ENCODE peak calls at places on chromosome 3, in six cellular contexts. Q is transverse colon, P is A549, M is PC-3, K is HCT116, U is ovary. G is an unnamed sample.

GRCh38 chr3:120622870-120623718 is 27.0 kb downstream of the NDUFB4 start:
- DNase-seq in K (peak; percentile 93), Q (peak; percentile 11), U (no peak), P (peak; percentile 79), M (peak; percentile 98), G (no peak)

GRCh38 chr3:187967982-187968381 is 186.0 kb upstream of the LPP start:
- DNase-seq in M (peak; percentile 61), K (no peak), P (no peak), Q (no peak), U (no peak), G (no peak)

GRCh38 chr3:31804251-31805051 is 176.6 kb downstream of the OSBPL10 start:
- DNase-seq in U (no peak), M (peak; percentile 32), Q (no peak), P (peak; percentile 12), K (no peak), G (no peak)

GRCh38 chr3:4350789-4351163 is 47.6 kb downstream of the SETMAR start:
- DNase-seq in Q (peak; percentile 16), P (peak; percentile 70), M (peak; percentile 76), U (no peak), K (peak; percentile 37), G (no peak)

GRCh38 chr3:143480306-143480852 is 360.8 kb downstream of the CHST2 start:
- DNase-seq in M (no peak), P (peak; percentile 61), K (no peak), U (no peak), Q (no peak), G (no peak)

GRCh38 chr3:177451277-177451880 is 254.1 kb upstream of the TBL1XR1 start:
- DNase-seq in K (no peak), U (no peak), M (no peak), Q (no peak), P (no peak), G (no peak)

GRCh38 chr3:173096994-173097785 is 43.8 kb downstream of the SPATA16 start:
- DNase-seq in Q (no peak), M (no peak), U (no peak), K (peak; percentile 10), P (peak; percentile 2), G (no peak)

GRCh38 chr3:149234671-149235245 is 13.1 kb upstream of the CP start:
- DNase-seq in P (no peak), Q (no peak), U (no peak), K (no peak), M (no peak), G (no peak)

GRCh38 chr3:184679056-184679502 is 32.8 kb downstream of the MAGEF1 start:
- DNase-seq in K (no peak), U (peak; percentile 60), Q (no peak), P (no peak), M (no peak), G (no peak)

GRCh38 chr3:187591051-187591450 is 79.1 kb downstream of the SST start:
- DNase-seq in Q (no peak), U (no peak), M (no peak), K (no peak), P (no peak), G (no peak)

GRCh38 chr3:151766454-151766853 is 32.7 kb downstream of the AADACL2 start:
- DNase-seq in M (peak; percentile 75), Q (no peak), U (no peak), P (peak; percentile 98), K (peak; percentile 60), G (no peak)

DNA sequence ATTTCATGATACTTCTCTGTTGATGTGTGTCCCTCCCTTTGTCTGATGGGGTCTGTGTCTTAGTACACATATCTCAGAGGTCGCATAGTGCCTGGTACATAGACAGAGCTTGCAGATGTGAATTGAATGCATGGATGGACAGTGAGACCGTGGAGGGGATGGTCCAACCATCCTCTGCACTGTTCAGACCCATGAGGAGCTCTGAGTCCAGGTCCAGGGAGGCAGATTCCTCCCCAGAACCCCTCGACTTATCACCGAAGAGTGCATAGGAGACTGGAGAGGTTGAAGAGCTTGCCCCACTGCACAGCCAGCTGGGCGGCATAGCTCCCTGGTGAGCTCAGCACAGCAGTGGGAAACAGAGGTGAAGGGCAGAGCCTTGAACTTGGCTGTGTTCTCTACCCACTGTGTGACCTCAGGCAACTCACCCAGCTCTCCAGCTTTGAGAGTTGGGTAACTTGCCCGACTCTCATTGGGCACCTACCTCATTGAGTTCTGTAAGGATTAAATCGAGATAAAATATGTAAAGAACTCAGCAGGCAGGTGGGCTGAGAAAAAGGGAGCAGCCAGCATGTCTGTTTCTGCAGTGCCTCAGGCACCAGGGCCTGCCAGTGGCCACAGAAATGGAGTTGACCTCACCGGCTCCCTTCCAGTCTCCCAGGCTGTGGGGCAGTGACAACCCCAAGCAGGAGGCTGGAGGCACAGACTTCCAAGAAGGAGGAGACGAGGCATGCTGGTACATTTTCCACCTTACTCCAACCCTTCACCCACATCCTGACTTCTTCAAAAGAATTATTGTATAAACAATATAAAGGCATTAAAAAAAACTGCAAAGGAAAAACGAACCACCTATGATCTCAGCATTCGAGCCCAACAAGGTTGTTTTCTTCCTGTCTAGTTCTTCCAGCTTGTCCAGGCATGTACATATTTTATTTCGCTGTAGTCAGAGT is 54.1 kb upstream of the TFRC start:
- DNase-seq in U (peak; percentile 33), M (peak; percentile 49), P (no peak), K (no peak), Q (no peak), G (peak; percentile 43)
- H3K4me3 ChIP-seq in U (no peak overlapping the region), M (no peak overlapping the region), P (no peak overlapping the region), K (no peak overlapping the region), Q (no peak overlapping the region), G (no peak overlapping the region)

GRCh38 chr3:45599424-45599886 is 4.9 kb downstream of the LIMD1 start:
- DNase-seq in K (no peak), P (no peak), U (no peak), M (no peak), Q (peak; percentile 51), G (peak; percentile 61)
- H3K4me1 ChIP-seq in K (peaks cover 8% of the 10 kb centered on the region), P (peaks cover 39% of the 10 kb centered on the region), U (peaks cover 29% of the 10 kb centered on the region), M (peaks cover 41% of the 10 kb centered on the region), Q (peaks cover 42% of the 10 kb centered on the region), G (peaks cover 2% of the 10 kb centered on the region)

GRCh38 chr3:180229113-180229512 is 192.4 kb upstream of the PEX5L start:
- DNase-seq in M (no peak), Q (no peak), K (no peak), P (no peak), U (no peak), G (no peak)
- H3K9me3 ChIP-seq in M (peaks cover 40% of the 10 kb centered on the region), Q (peaks cover 16% of the 10 kb centered on the region), K (peaks cover 5% of the 10 kb centered on the region), P (no peaks in the 10 kb centered on the region), U (no peaks in the 10 kb centered on the region), G (peaks cover 3% of the 10 kb centered on the region)

GRCh38 chr3:61574854-61575253 is 13.5 kb downstream of the PTPRG start:
- DNase-seq in P (no peak), M (no peak), K (no peak), U (no peak), Q (no peak), G (no peak)
- H3K4me3 ChIP-seq in P (no peak overlapping the region), M (no peak overlapping the region), K (no peak overlapping the region), U (no peak overlapping the region), Q (no peak overlapping the region), G (no peak overlapping the region)

DNA sequence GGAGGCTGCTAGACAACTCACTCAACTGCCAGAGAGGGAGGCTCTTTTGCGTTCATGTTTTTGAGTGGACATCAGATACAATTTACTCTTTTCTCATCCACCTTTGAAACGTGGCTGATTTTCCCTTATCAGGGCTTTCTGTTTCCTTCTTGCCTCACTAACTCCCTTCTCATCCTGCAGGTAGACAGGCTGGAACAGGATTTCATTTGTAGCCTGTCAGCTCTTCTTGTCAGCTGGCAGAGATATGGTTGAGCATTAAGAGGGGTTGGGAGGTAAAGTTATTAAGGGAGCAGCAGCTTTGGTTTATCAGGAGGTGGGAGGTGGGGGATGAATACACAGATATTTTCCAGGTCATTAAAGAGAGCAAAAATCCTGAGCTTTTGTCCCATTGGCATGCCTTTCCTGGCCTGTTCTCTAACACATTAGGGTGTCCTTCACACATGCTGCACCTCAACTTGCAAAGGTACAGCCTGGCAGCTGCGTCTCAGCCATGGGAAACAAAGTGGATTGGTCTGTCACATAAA is 73.5 kb downstream of the PPM1L start:
- DNase-seq in Q (no peak), P (no peak), K (no peak), M (no peak), U (no peak), G (no peak)
- H3K4me1 ChIP-seq in Q (no peaks in the 10 kb centered on the region), P (no peaks in the 10 kb centered on the region), K (no peaks in the 10 kb centered on the region), M (no peaks in the 10 kb centered on the region), U (no peaks in the 10 kb centered on the region), G (no peaks in the 10 kb centered on the region)

GRCh38 chr3:139640456-139640855 is 37.3 kb downstream of the NMNAT3 start:
- DNase-seq in M (no peak), K (no peak), U (no peak), Q (no peak), P (no peak), G (no peak)

GRCh38 chr3:139638518-139638917 is 39.3 kb downstream of the NMNAT3 start:
- DNase-seq in P (no peak), K (no peak), Q (no peak), U (no peak), M (no peak), G (no peak)

GRCh38 chr3:139639662-139640061 is 38.1 kb downstream of the NMNAT3 start:
- DNase-seq in M (no peak), Q (no peak), U (no peak), K (no peak), P (no peak), G (no peak)

GRCh38 chr3:139646505-139646904 is 31.3 kb downstream of the NMNAT3 start:
- DNase-seq in P (no peak), M (no peak), U (no peak), K (no peak), Q (no peak), G (no peak)

DNA sequence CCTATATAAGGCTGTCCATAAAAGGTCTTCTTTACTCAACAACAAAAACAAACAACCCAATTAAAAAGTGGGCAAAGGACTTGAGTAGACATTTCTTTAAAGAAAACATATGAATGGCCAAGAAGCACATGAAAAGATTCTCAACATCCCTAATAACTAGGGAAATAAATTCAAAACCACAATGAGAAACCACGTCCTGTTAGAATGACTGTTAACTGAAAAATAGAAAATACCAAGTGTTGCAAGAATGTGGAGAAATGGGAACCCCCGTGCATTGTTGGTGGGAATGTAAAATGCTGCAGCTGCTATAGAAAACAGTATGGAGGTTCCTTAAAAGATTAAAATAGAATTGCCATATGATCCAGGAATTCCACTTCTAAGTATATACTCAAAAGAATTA is 34.8 kb downstream of the NMNAT3 start:
- DNase-seq in Q (no peak), M (no peak), U (no peak), P (no peak), K (no peak), G (no peak)
- H3K9me3 ChIP-seq in Q (no peaks in the 10 kb centered on the region), M (no peaks in the 10 kb centered on the region), U (no peaks in the 10 kb centered on the region), P (no peaks in the 10 kb centered on the region), K (no peaks in the 10 kb centered on the region), G (no peaks in the 10 kb centered on the region)

DNA sequence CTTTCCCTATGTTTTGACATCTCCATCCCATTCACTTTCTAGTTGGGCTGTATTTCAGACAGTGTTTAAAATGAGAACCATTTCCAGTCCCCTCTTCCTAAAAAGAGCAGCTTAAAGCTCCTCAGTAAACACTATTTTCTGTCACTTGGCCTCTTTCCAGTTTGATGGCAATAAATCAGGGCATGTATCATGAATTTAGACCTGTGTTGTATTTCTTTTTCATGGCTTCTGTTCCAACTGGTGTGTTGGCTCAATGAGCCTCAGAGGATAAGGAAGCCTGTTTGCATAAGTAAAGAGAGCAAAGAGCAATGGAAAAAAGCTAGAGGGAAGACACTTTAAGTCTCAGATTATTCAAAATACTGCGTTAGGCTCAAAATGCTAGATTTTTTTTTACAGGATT is 7.2 kb downstream of the CCDC80 start:
- DNase-seq in U (no peak), M (peak; percentile 57), P (no peak), K (no peak), Q (no peak), G (no peak)
- H3K4me3 ChIP-seq in U (no peak overlapping the region), M (no peak overlapping the region), P (no peak overlapping the region), K (no peak overlapping the region), Q (no peak overlapping the region), G (no peak overlapping the region)